ENCODE peak calls at places on chromosomes 6 and 20, in five cellular contexts. N is ovary, W is HCT116, G is heart left ventricle, M is GM12865. X is an unnamed sample.
A peak's percentile ranks its signal among the peaks of the same experiment; 100 is the strongest.

GRCh38 chr6:125718109-125718508 is 31.3 kb upstream of the HEY2 start:
- DNase-seq in M (no peak), W (no peak), G (no peak), N (no peak), X (no peak)

GRCh38 chr20:38453941-38454340 is 18.7 kb upstream of the RALGAPB start:
- DNase-seq in M (peak; percentile 70), N (no peak), W (no peak), G (no peak), X (no peak)

GRCh38 chr20:24952376-24953203 is 3.5 kb downstream of the CST7 start:
- DNase-seq in W (no peak), M (no peak), G (no peak), N (no peak), X (no peak)

GRCh38 chr6:12958052-12958706 is 241.6 kb downstream of the PHACTR1 start:
- DNase-seq in M (no peak), G (no peak), N (no peak), W (no peak), X (peak; percentile 47)

GRCh38 chr20:37347891-37348642 is 2.1 kb downstream of the SRC start:
- DNase-seq in N (no peak), W (no peak), G (no peak), M (no peak), X (no peak)

GRCh38 chr20:62118113-62119043 is 3.9 kb upstream of the LSM14B start:
- DNase-seq in G (no peak), N (no peak), W (no peak), M (no peak), X (no peak)

GRCh38 chr6:42316981-42317380 is 99.3 kb upstream of the MRPS10 start:
- DNase-seq in N (no peak), G (no peak), M (peak; percentile 22), W (no peak), X (peak; percentile 33)

GRCh38 chr6:64083261-64083660 is 447.7 kb downstream of the PHF3 start:
- DNase-seq in N (no peak), W (no peak), M (peak; percentile 2), G (no peak), X (no peak)

GRCh38 chr20:20210327-20210726 is 157.6 kb upstream of the INSM1 start:
- DNase-seq in W (no peak), M (no peak), N (no peak), G (no peak), X (no peak)

GRCh38 chr6:154482858-154483257 is 27.6 kb downstream of the CNKSR3 start:
- DNase-seq in M (no peak), W (no peak), N (no peak), G (no peak), X (no peak)

GRCh38 chr6:6711832-6712231 is 123.3 kb downstream of the LY86 start:
- DNase-seq in M (peak; percentile 57), W (no peak), N (no peak), G (no peak), X (no peak)

GRCh38 chr20:40644863-40645262 is 44.2 kb downstream of the MAFB start:
- DNase-seq in G (no peak), N (no peak), M (no peak), W (no peak), X (no peak)

GRCh38 chr6:82979657-82980056 is 86.0 kb downstream of the UBE3D start:
- DNase-seq in M (no peak), W (no peak), N (no peak), G (no peak), X (no peak)

GRCh38 chr20:43459022-43459942 is 1.6 kb downstream of the SRSF6 start:
- DNase-seq in M (no peak), N (peak; percentile 39), W (no peak), G (no peak), X (no peak)

GRCh38 chr20:46031701-46032254 is 2.8 kb downstream of the SLC12A5 start:
- DNase-seq in G (peak; percentile 42), W (no peak), N (no peak), M (no peak), X (no peak)

GRCh38 chr6:44115866-44116265 is 11.4 kb downstream of the MRPL14 start:
- DNase-seq in G (no peak), W (no peak), N (no peak), M (no peak), X (peak; percentile 67)

GRCh38 chr20:15889073-15889923 is 684.0 kb downstream of the KIF16B start:
- DNase-seq in M (peak; percentile 9), W (no peak), N (no peak), G (no peak), X (no peak)

GRCh38 chr6:169469028-169469427 is 215.4 kb upstream of the THBS2 start:
- DNase-seq in N (no peak), M (no peak), G (no peak), W (no peak), X (no peak)

GRCh38 chr20:24662756-24663399 is 193.4 kb downstream of the SYNDIG1 start:
- DNase-seq in W (no peak), M (no peak), N (no peak), G (no peak), X (no peak)

GRCh38 chr6:33906413-33906812 is 102.6 kb upstream of the MLN start:
- DNase-seq in N (no peak), G (no peak), W (no peak), M (no peak), X (no peak)

GRCh38 chr6:74573613-74574012 is 632.2 kb downstream of the COL12A1 start:
- DNase-seq in W (no peak), N (no peak), M (no peak), G (no peak), X (no peak)

GRCh38 chr6:55174211-55175013 is at the start of gene HCRTR2:
- DNase-seq in G (no peak), W (no peak), M (no peak), N (no peak), X (no peak)

GRCh38 chr20:59104848-59105247 is 58.8 kb upstream of the ZNF831 start:
- DNase-seq in G (no peak), M (no peak), W (no peak), N (no peak), X (no peak)

GRCh38 chr6:549901-550300 is 107.0 kb downstream of the HUS1B start:
- DNase-seq in M (no peak), N (no peak), W (no peak), G (no peak), X (no peak)

GRCh38 chr6:85455627-85456026 is 5.7 kb downstream of the NT5E start:
- DNase-seq in W (no peak), M (no peak), N (no peak), G (no peak), X (no peak)

GRCh38 chr6:146670161-146670560 is 71.4 kb downstream of the ADGB start:
- DNase-seq in N (no peak), G (no peak), M (no peak), W (no peak), X (peak; percentile 53)

GRCh38 chr20:1364106-1364505 is 28.7 kb downstream of the FKBP1A start:
- DNase-seq in G (no peak), W (no peak), N (no peak), M (no peak), X (no peak)

GRCh38 chr6:137234505-137234863 is 15.3 kb upstream of the IFNGR1 start:
- DNase-seq in G (no peak), W (no peak), M (peak; percentile 64), N (no peak), X (no peak)

DNA sequence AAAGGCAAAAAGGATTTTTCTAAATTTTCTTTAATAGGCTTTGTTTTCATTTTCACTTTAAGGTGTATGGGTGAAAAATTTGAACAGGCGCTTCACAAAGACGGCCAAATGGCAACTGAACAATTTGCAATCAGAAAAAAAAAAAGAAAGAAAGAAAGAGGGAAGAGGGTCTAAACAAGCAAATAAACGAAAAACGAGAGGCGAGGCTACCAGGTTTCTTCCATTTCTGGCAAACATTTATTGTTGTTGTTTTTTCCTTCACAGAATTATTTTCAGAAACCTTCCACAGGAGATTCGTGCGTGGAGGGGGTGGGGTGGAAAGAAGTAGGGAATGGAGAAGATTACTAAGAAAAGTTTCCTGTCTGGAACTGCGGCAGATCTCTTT is 24.3 kb downstream of the POM121L2 start:
- DNase-seq in G (no peak), M (no peak), W (no peak), N (no peak), X (no peak)
- H3K4me3 ChIP-seq in G (no peak overlapping the region), M (peak overlapping the region; percentile 57), W (no peak overlapping the region), N (no peak overlapping the region), X (no peak overlapping the region)

GRCh38 chr6:68876792-68877493 is 241.9 kb downstream of the ADGRB3 start:
- DNase-seq in W (no peak), G (no peak), N (no peak), M (peak; percentile 8), X (peak; percentile 40)
- TF ChIP-seq CTCF in W (no peak), G (peak; percentile 46), N (no peak), M (peak; percentile 29), X (peak; percentile 37)

DNA sequence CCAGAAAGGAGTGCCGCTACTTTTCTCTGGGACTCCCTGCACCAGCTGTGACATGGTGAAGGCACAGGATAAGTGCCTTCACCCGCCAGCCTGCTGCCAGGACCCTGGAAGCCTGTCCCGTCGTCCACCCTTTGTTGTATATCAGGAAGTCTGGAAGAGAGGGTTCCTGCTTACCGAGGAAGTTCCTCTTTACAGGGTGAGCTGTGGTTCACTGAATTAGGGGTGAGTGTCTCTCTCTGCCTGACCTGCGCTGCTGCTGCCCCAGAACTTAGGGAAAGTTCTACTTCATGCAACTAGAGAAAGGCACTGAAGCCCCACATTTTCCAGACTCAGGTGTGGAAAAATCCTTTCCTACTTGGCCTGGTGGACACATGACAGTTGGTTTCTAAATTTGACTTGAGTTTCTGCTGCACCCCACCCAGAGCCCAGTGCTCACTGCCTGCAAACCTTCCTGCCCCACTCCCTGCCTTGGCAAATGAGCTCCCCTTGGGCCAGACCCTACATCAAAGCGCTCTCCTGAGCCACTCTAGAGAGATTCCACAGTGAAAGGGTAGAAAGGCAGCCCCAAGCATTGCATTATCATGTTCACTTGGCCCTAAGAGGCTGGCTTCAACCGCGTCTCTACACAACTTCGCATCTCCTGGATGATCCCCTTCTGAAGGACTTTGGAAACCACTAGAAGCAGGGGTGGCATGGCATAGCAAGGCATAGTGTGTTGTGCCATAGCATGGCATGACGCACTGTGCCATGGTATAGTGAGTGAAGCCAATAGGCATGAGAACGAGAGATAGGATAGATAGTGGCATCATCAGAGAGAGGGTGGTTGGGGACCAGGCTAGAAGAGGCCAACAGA is 215.8 kb upstream of the CDYL start:
- DNase-seq in N (no peak), G (no peak), W (no peak), M (no peak), X (no peak)
- H3K4me3 ChIP-seq in N (no peak overlapping the region), G (no peak overlapping the region), W (no peak overlapping the region), M (no peak overlapping the region), X (no peak overlapping the region)

GRCh38 chr20:64029293-64030117 is 6.5 kb upstream of the C20orf204 start:
- DNase-seq in M (no peak), G (no peak), W (no peak), N (no peak), X (no peak)

GRCh38 chr20:64032706-64033624 is 3.0 kb upstream of the C20orf204 start:
- DNase-seq in N (no peak), W (no peak), M (no peak), G (no peak), X (no peak)

GRCh38 chr20:64031822-64032314 is 4.1 kb upstream of the C20orf204 start:
- DNase-seq in M (no peak), G (no peak), W (no peak), N (no peak), X (no peak)

GRCh38 chr20:64027981-64028685 is 7.8 kb upstream of the C20orf204 start:
- DNase-seq in W (no peak), M (no peak), N (no peak), G (no peak), X (no peak)

GRCh38 chr20:64030371-64031134 is 5.4 kb upstream of the C20orf204 start:
- DNase-seq in M (no peak), N (no peak), W (no peak), G (no peak), X (no peak)
- TF ChIP-seq CTCF in M (no peak), N (no peak), W (no peak), G (no peak), X (no peak)

X was measured in astrocyte of the spinal cord.